ENCODE peak calls at places on chromosomes 13 and 19, in eight cellular contexts. C is IMR-90, P is suprapubic skin, V is stomach, K is A549, E is HepG2, U is body of pancreas, G is Peyer's patch. L is an unnamed sample.

GRCh38 chr13:29805994-29806748 is 44.2 kb downstream of the UBL3 start:
- DNase-seq in C (no peak), P (no peak), V (no peak), K (no peak), E (no peak), U (no peak), G (no peak), L (no peak)

GRCh38 chr19:20186163-20186562 is 19.1 kb downstream of the ZNF486 start:
- DNase-seq in C (no peak), P (no peak), V (no peak), K (no peak), E (no peak), U (peak; percentile 11), G (no peak), L (no peak)

GRCh38 chr13:112140366-112140765 is 73.4 kb downstream of the SOX1 start:
- DNase-seq in C (no peak), P (no peak), V (peak; percentile 3), K (no peak), E (no peak), U (no peak), G (no peak), L (peak; percentile 12)

GRCh38 chr13:113105032-113105993 is at the start of gene F7:
- DNase-seq in C (peak; percentile 45), P (no peak), V (no peak), K (peak; percentile 19), E (peak; percentile 91), U (peak; percentile 22), G (peak; percentile 62), L (no peak)

GRCh38 chr13:51181752-51182383 is 40.3 kb upstream of the FAM124A start:
- DNase-seq in C (no peak), P (no peak), V (no peak), K (no peak), E (no peak), U (no peak), G (no peak), L (no peak)

GRCh38 chr13:104900186-104900817 is 1635.2 kb downstream of the EFNB2 start:
- DNase-seq in C (no peak), P (no peak), V (no peak), K (no peak), E (no peak), U (no peak), G (no peak), L (no peak)

GRCh38 chr13:93286047-93286446 is 59.4 kb downstream of the GPC6 start:
- DNase-seq in C (no peak), P (no peak), V (no peak), K (no peak), E (no peak), U (no peak), G (no peak), L (no peak)

GRCh38 chr19:13128583-13128982 is 10.5 kb downstream of the NACC1 start:
- DNase-seq in C (no peak), P (no peak), V (no peak), K (no peak), E (peak; percentile 93), U (no peak), G (no peak), L (no peak)

GRCh38 chr19:48424694-48425219 is 21.0 kb upstream of the GRWD1 start:
- DNase-seq in C (peak; percentile 72), P (no peak), V (no peak), K (peak; percentile 92), E (no peak), U (peak; percentile 8), G (no peak), L (no peak)

GRCh38 chr19:2122251-2122650 is 25.5 kb downstream of the IZUMO4 start:
- DNase-seq in C (no peak), P (no peak), V (no peak), K (no peak), E (no peak), U (no peak), G (no peak), L (no peak)

GRCh38 chr13:101930331-101930730 is 471.5 kb downstream of the FGF14 start:
- DNase-seq in C (peak; percentile 12), P (no peak), V (no peak), K (no peak), E (no peak), U (no peak), G (no peak), L (no peak)

GRCh38 chr19:38841180-38841766 is 8.5 kb downstream of the HNRNPL start:
- DNase-seq in C (no peak), P (no peak), V (no peak), K (no peak), E (no peak), U (no peak), G (no peak), L (no peak)

GRCh38 chr13:112956516-112957294 is 12.3 kb upstream of the MCF2L start:
- DNase-seq in C (no peak), P (peak; percentile 56), V (no peak), K (no peak), E (peak; percentile 77), U (no peak), G (peak; percentile 28), L (no peak)

GRCh38 chr13:45102136-45102802 is 18.0 kb upstream of the GTF2F2 start:
- DNase-seq in C (peak; percentile 55), P (no peak), V (no peak), K (no peak), E (no peak), U (no peak), G (no peak), L (no peak)

GRCh38 chr13:99228737-99229691 is 28.4 kb downstream of the UBAC2 start:
- DNase-seq in C (peak; percentile 87), P (no peak), V (no peak), K (no peak), E (peak; percentile 23), U (no peak), G (no peak), L (no peak)

GRCh38 chr13:105990256-105990958 is 545.1 kb downstream of the EFNB2 start:
- DNase-seq in C (peak; percentile 74), P (no peak), V (no peak), K (no peak), E (no peak), U (no peak), G (no peak), L (no peak)

GRCh38 chr19:9132422-9132821 is 5.7 kb upstream of the OR7G3 start:
- DNase-seq in C (no peak), P (no peak), V (no peak), K (no peak), E (no peak), U (no peak), G (no peak), L (no peak)

GRCh38 chr19:28393574-28394336 is 819.2 kb downstream of the UQCRFS1 start:
- DNase-seq in C (no peak), P (no peak), V (no peak), K (no peak), E (no peak), U (no peak), G (no peak), L (no peak)

GRCh38 chr19:13727798-13728197 is 36.5 kb upstream of the MRI1 start:
- DNase-seq in C (peak; percentile 82), P (no peak), V (no peak), K (no peak), E (no peak), U (no peak), G (no peak), L (no peak)

GRCh38 chr19:45883586-45883880 is 2.4 kb downstream of the IRF2BP1 start:
- DNase-seq in C (no peak), P (no peak), V (no peak), K (no peak), E (no peak), U (no peak), G (no peak), L (no peak)

GRCh38 chr19:16520074-16520973 is 21.9 kb downstream of the CHERP start:
- DNase-seq in C (no peak), P (no peak), V (no peak), K (no peak), E (no peak), U (no peak), G (no peak), L (no peak)
- TF ChIP-seq POLR2A in C (no peak), P (no peak), V (no peak), K (no peak), E (peak; percentile 22), U (no peak), G (no peak), L (no peak)

GRCh38 chr19:40807147-40808020 is 8.4 kb downstream of the EGLN2 start:
- DNase-seq in C (no peak), P (no peak), V (no peak), K (peak; percentile 71), E (peak; percentile 49), U (no peak), G (no peak), L (no peak)
- TF ChIP-seq CTCF in C (peak; percentile 26), P (no peak), V (no peak), K (peak; percentile 34), E (peak; percentile 62), U (no peak), G (no peak), L (no peak)

DNA sequence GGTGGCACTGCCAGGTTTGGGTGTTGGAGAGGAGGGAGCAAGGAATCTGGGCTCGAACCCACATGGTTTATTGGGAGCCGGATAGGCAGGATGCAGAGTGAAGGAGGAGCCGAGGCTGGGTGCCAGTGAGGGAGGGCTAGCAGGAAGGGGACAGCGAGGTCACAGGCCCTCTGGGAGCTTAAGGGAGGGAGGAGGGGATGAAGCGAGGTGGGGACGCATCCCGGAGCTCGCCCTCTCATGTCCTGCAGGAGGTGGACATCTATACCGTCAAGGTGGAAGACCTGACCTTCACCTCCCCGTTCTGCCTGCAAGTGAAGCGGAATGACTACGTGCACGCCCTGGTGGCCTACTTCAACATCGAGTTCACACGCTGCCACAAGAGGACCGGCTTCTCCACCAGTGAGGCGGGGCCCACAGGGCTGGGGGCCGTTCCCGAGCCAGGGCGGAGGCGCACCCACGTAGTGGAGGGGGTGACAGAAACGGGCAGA is 3.5 kb upstream of the ADM5 start:
- DNase-seq in C (no peak), P (peak; percentile 66), V (no peak), K (no peak), E (no peak), U (no peak), G (no peak), L (no peak)
- TF ChIP-seq POLR2A in C (no peak), P (no peak), V (no peak), K (no peak), E (peak; percentile 32), U (no peak), G (no peak), L (no peak)

GRCh38 chr19:55677572-55678028 is 2.6 kb downstream of the EPN1 start:
- DNase-seq in C (no peak), P (no peak), V (peak; percentile 67), K (no peak), E (no peak), U (peak; percentile 76), G (no peak), L (no peak)

GRCh38 chr19:55676889-55677505 is 2.0 kb downstream of the EPN1 start:
- DNase-seq in C (no peak), P (no peak), V (no peak), K (no peak), E (no peak), U (no peak), G (no peak), L (no peak)

GRCh38 chr19:55675661-55676354 is 782 bp downstream of the EPN1 start:
- DNase-seq in C (no peak), P (no peak), V (no peak), K (no peak), E (no peak), U (no peak), G (no peak), L (no peak)

GRCh38 chr19:55674841-55675660 is at the start of gene EPN1:
- DNase-seq in C (peak; percentile 96), P (peak; percentile 98), V (peak; percentile 98), K (peak; percentile 99), E (peak; percentile 91), U (peak; percentile 97), G (peak; percentile 99), L (peak; percentile 96)

GRCh38 chr19:55676384-55676783 is 1.4 kb downstream of the EPN1 start:
- DNase-seq in C (peak; percentile 13), P (no peak), V (peak; percentile 90), K (no peak), E (no peak), U (peak; percentile 92), G (peak; percentile 70), L (no peak)
- TF ChIP-seq CTCF in C (peak; percentile 19), P (no peak), V (no peak), K (no peak), E (no peak), U (no peak), G (no peak), L (no peak)

L was measured in breast epithelium.